ENCODE peak calls at places on chromosomes 13 and 19, in eight cellular contexts. One of them, this sample, is unnamed. For H3K4me1, the result is how much of the 10 kb centered on the place peaks cover.

GRCh38 chr13:30396434-30397075 is 25.7 kb upstream of the UBE2L5 start:
- DNase-seq in DND-41: no peak
- DNase-seq in GM12878: no peak
- DNase-seq in thyroid gland: no peak
- DNase-seq in thoracic aorta: no peak
- DNase-seq in transverse colon: no peak
- DNase-seq in ascending aorta: no peak
- DNase-seq in Caco-2: no peak
- DNase-seq in this sample: no peak

GRCh38 chr19:29893606-29894284 is 48.3 kb upstream of the URI1 start:
- DNase-seq in DND-41: no peak
- DNase-seq in GM12878: no peak
- DNase-seq in thyroid gland: no peak
- DNase-seq in thoracic aorta: no peak
- DNase-seq in transverse colon: no peak
- DNase-seq in ascending aorta: no peak
- DNase-seq in Caco-2: no peak
- DNase-seq in this sample: no peak

GRCh38 chr13:58573742-58574141 is 942.2 kb downstream of the PCDH17 start:
- DNase-seq in DND-41: no peak
- DNase-seq in GM12878: no peak
- DNase-seq in thyroid gland: no peak
- DNase-seq in thoracic aorta: no peak
- DNase-seq in transverse colon: no peak
- DNase-seq in ascending aorta: no peak
- DNase-seq in Caco-2: no peak
- DNase-seq in this sample: no peak

GRCh38 chr13:35618565-35619083 is 142.1 kb upstream of the MAB21L1 start:
- DNase-seq in DND-41: no peak
- DNase-seq in GM12878: no peak
- DNase-seq in thyroid gland: no peak
- DNase-seq in thoracic aorta: no peak
- DNase-seq in transverse colon: no peak
- DNase-seq in ascending aorta: no peak
- DNase-seq in Caco-2: no peak
- DNase-seq in this sample: no peak

GRCh38 chr13:79037197-79037596 is 368.9 kb downstream of the RBM26 start:
- DNase-seq in DND-41: no peak
- DNase-seq in GM12878: no peak
- DNase-seq in thyroid gland: no peak
- DNase-seq in thoracic aorta: no peak
- DNase-seq in transverse colon: no peak
- DNase-seq in ascending aorta: no peak
- DNase-seq in Caco-2: no peak
- DNase-seq in this sample: no peak

GRCh38 chr19:46115396-46116109 is 8.9 kb downstream of the IGFL3 start:
- DNase-seq in DND-41: no peak
- DNase-seq in GM12878: peak
- DNase-seq in thyroid gland: no peak
- DNase-seq in thoracic aorta: no peak
- DNase-seq in transverse colon: no peak
- DNase-seq in ascending aorta: no peak
- DNase-seq in Caco-2: no peak
- DNase-seq in this sample: no peak

GRCh38 chr19:18173572-18174294 is at the start of gene IFI30:
- DNase-seq in DND-41: peak
- DNase-seq in GM12878: peak
- DNase-seq in thyroid gland: peak
- DNase-seq in thoracic aorta: no peak
- DNase-seq in transverse colon: peak
- DNase-seq in ascending aorta: peak
- DNase-seq in Caco-2: peak
- DNase-seq in this sample: peak

GRCh38 chr19:13022111-13022858 is 27.0 kb downstream of the NFIX start:
- DNase-seq in DND-41: no peak
- DNase-seq in GM12878: no peak
- DNase-seq in thyroid gland: no peak
- DNase-seq in thoracic aorta: no peak
- DNase-seq in transverse colon: no peak
- DNase-seq in ascending aorta: no peak
- DNase-seq in Caco-2: no peak
- DNase-seq in this sample: no peak

GRCh38 chr19:17309962-17310461 is 649 bp downstream of the DDA1 start:
- DNase-seq in DND-41: no peak
- DNase-seq in GM12878: no peak
- DNase-seq in thyroid gland: no peak
- DNase-seq in thoracic aorta: no peak
- DNase-seq in transverse colon: no peak
- DNase-seq in ascending aorta: no peak
- DNase-seq in Caco-2: no peak
- DNase-seq in this sample: no peak

GRCh38 chr13:102191951-102192461 is 209.8 kb downstream of the FGF14 start:
- DNase-seq in DND-41: no peak
- DNase-seq in GM12878: no peak
- DNase-seq in thyroid gland: no peak
- DNase-seq in thoracic aorta: no peak
- DNase-seq in transverse colon: no peak
- DNase-seq in ascending aorta: no peak
- DNase-seq in Caco-2: no peak
- DNase-seq in this sample: no peak

GRCh38 chr19:10808937-10809655 is 26.9 kb downstream of the TMED1 start:
- DNase-seq in DND-41: no peak
- DNase-seq in GM12878: no peak
- DNase-seq in thyroid gland: no peak
- DNase-seq in thoracic aorta: no peak
- DNase-seq in transverse colon: no peak
- DNase-seq in ascending aorta: no peak
- DNase-seq in Caco-2: no peak
- DNase-seq in this sample: no peak

GRCh38 chr13:44974056-44974798 is 15.0 kb downstream of the NUFIP1 start:
- DNase-seq in DND-41: no peak
- DNase-seq in GM12878: peak
- DNase-seq in thyroid gland: peak
- DNase-seq in thoracic aorta: peak
- DNase-seq in transverse colon: no peak
- DNase-seq in ascending aorta: no peak
- DNase-seq in Caco-2: no peak
- DNase-seq in this sample: peak

DNA sequence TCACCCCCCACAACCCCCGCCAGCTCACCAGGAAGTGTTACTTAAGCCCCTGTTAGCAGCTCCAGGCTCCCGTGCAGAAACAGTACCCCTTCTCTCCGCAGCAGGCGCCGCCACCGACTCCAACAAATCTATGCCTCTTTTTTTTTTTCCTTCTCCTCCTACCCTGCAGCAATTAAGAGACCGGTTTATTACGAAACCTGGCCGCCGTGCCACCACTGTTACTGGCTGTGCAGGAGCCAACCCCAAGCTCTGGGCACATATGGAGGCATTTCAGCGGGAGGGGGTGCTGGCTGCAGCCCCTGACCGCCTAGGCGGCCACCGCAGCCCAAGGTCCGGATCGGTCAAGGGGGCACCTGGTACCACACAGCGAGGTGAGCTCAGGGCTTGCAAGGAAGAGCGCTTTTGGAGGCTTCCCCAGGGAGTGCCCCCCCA is 2.4 kb downstream of the GADD45B start:
- DNase-seq in DND-41: peak
- DNase-seq in GM12878: no peak
- DNase-seq in thyroid gland: peak
- DNase-seq in thoracic aorta: peak
- DNase-seq in transverse colon: peak
- DNase-seq in ascending aorta: peak
- DNase-seq in Caco-2: no peak
- DNase-seq in this sample: peak
- TF ChIP-seq CTCF in DND-41: peak
- TF ChIP-seq CTCF in GM12878: peak
- TF ChIP-seq CTCF in thyroid gland: peak
- TF ChIP-seq CTCF in thoracic aorta: peak
- TF ChIP-seq CTCF in transverse colon: peak
- TF ChIP-seq CTCF in ascending aorta: peak
- TF ChIP-seq CTCF in Caco-2: no peak
- TF ChIP-seq CTCF in this sample: no peak

GRCh38 chr19:33375156-33375744 is 1.7 kb downstream of the CEBPG start:
- DNase-seq in DND-41: no peak
- DNase-seq in GM12878: no peak
- DNase-seq in thyroid gland: no peak
- DNase-seq in thoracic aorta: no peak
- DNase-seq in transverse colon: no peak
- DNase-seq in ascending aorta: no peak
- DNase-seq in Caco-2: no peak
- DNase-seq in this sample: no peak
- H3K4me3 ChIP-seq in DND-41: peak
- H3K4me3 ChIP-seq in GM12878: peak
- H3K4me3 ChIP-seq in thyroid gland: peak
- H3K4me3 ChIP-seq in thoracic aorta: peak
- H3K4me3 ChIP-seq in transverse colon: no peak
- H3K4me3 ChIP-seq in ascending aorta: peak
- H3K4me3 ChIP-seq in Caco-2: peak
- H3K4me3 ChIP-seq in this sample: no peak

GRCh38 chr19:41323023-41323422 is 13.1 kb downstream of the CCDC97 start:
- DNase-seq in DND-41: no peak
- DNase-seq in GM12878: no peak
- DNase-seq in thyroid gland: no peak
- DNase-seq in thoracic aorta: no peak
- DNase-seq in transverse colon: no peak
- DNase-seq in ascending aorta: no peak
- DNase-seq in Caco-2: no peak
- DNase-seq in this sample: no peak
- H3K4me1 ChIP-seq in DND-41: under half
- H3K4me1 ChIP-seq in GM12878: under half
- H3K4me1 ChIP-seq in thyroid gland: half or more
- H3K4me1 ChIP-seq in thoracic aorta: half or more
- H3K4me1 ChIP-seq in transverse colon: half or more
- H3K4me1 ChIP-seq in ascending aorta: under half
- H3K4me1 ChIP-seq in Caco-2: under half
- H3K4me1 ChIP-seq in this sample: under half

DNA sequence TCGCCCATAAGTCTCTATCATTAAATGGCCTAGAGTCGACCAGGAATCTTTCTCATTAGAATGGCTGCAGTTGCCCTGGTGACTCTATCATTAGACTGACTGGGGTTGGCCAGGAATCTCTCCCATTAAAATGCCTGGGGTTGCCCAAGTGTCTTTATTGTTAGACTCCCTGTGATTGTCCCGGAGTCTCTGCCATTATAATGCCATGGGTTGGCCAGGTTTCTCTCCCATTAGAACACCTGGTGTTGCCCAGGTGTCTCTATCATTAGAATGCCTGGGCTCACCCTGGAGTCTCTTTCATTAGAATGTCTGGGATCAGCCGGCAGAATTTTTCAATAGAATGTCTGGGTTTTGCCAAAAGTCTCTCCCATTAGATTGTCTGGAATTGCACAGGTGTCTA is 1459.3 kb downstream of the UQCRFS1 start:
- DNase-seq in DND-41: no peak
- DNase-seq in GM12878: no peak
- DNase-seq in thyroid gland: no peak
- DNase-seq in thoracic aorta: no peak
- DNase-seq in transverse colon: no peak
- DNase-seq in ascending aorta: no peak
- DNase-seq in Caco-2: no peak
- DNase-seq in this sample: no peak
- TF ChIP-seq CTCF in DND-41: no peak
- TF ChIP-seq CTCF in GM12878: no peak
- TF ChIP-seq CTCF in thyroid gland: no peak
- TF ChIP-seq CTCF in thoracic aorta: no peak
- TF ChIP-seq CTCF in transverse colon: no peak
- TF ChIP-seq CTCF in ascending aorta: no peak
- TF ChIP-seq CTCF in Caco-2: no peak
- TF ChIP-seq CTCF in this sample: no peak

DNA sequence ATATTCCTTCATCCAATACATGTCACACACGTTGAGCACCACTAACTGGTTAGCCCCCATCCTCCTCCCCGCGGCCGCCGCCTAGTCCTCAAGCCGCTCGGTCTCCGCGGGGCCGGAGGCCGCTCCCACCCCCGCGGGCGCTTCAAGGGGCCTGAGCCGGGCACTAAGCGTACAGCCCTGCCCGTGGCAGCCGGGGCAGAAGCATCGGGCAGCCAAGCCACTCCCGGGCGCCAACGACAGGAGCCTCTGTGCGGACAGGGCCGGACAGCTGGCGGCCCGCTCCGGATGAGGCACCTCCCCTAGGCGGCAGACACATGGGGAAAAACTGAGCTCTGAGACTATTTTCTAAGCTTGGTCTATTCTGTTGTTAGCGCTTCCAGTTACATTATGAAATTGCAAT is 2.8 kb upstream of the ZNF543 start:
- DNase-seq in DND-41: no peak
- DNase-seq in GM12878: no peak
- DNase-seq in thyroid gland: peak
- DNase-seq in thoracic aorta: no peak
- DNase-seq in transverse colon: no peak
- DNase-seq in ascending aorta: no peak
- DNase-seq in Caco-2: no peak
- DNase-seq in this sample: no peak
- H3K4me3 ChIP-seq in DND-41: no peak
- H3K4me3 ChIP-seq in GM12878: no peak
- H3K4me3 ChIP-seq in thyroid gland: no peak
- H3K4me3 ChIP-seq in thoracic aorta: no peak
- H3K4me3 ChIP-seq in transverse colon: no peak
- H3K4me3 ChIP-seq in ascending aorta: no peak
- H3K4me3 ChIP-seq in Caco-2: no peak
- H3K4me3 ChIP-seq in this sample: no peak

GRCh38 chr19:39407394-39407643 is 672 bp downstream of the ZFP36 start:
- DNase-seq in DND-41: no peak
- DNase-seq in GM12878: no peak
- DNase-seq in thyroid gland: no peak
- DNase-seq in thoracic aorta: no peak
- DNase-seq in transverse colon: no peak
- DNase-seq in ascending aorta: no peak
- DNase-seq in Caco-2: no peak
- DNase-seq in this sample: peak
- H3K4me1 ChIP-seq in DND-41: half or more
- H3K4me1 ChIP-seq in GM12878: under half
- H3K4me1 ChIP-seq in thyroid gland: under half
- H3K4me1 ChIP-seq in thoracic aorta: under half
- H3K4me1 ChIP-seq in transverse colon: half or more
- H3K4me1 ChIP-seq in ascending aorta: under half
- H3K4me1 ChIP-seq in Caco-2: under half
- H3K4me1 ChIP-seq in this sample: under half